ENCODE peak calls at places on chromosome 18, in five cellular contexts. T is DND-41, S is pancreas, D is A549, U is retinal pigment epithelial cell. J is an unnamed sample.
A peak's percentile ranks its signal among the peaks of the same experiment; 100 is the strongest.

GRCh38 chr18:65762556-65762955 is 11.7 kb downstream of the CDH7 start:
- DNase-seq in T (no peak), U (no peak), S (no peak), D (no peak), J (no peak)

GRCh38 chr18:24208270-24209035 is 69.6 kb downstream of the CABYR start:
- DNase-seq in T (no peak), S (no peak), U (no peak), D (no peak), J (no peak)

GRCh38 chr18:25121442-25121841 is 230.5 kb downstream of the ZNF521 start:
- DNase-seq in S (no peak), T (no peak), D (no peak), U (no peak), J (no peak)

GRCh38 chr18:57427429-57428181 is 7.6 kb upstream of the ONECUT2 start:
- DNase-seq in U (no peak), D (no peak), T (no peak), S (no peak), J (no peak)

GRCh38 chr18:59967878-59968277 is 68.1 kb downstream of the PMAIP1 start:
- DNase-seq in S (no peak), U (no peak), T (no peak), D (no peak), J (no peak)

GRCh38 chr18:41444943-41445342 is 510.1 kb upstream of the PIK3C3 start:
- DNase-seq in D (no peak), U (peak; percentile 15), T (no peak), S (no peak), J (no peak)

GRCh38 chr18:35581555-35582309 is at the start of gene GALNT1:
- DNase-seq in S (peak; percentile 41), T (peak; percentile 26), U (no peak), D (no peak), J (no peak)

GRCh38 chr18:59139291-59139614 is 431 bp upstream of the SEC11C start:
- DNase-seq in U (peak; percentile 53), D (peak; percentile 88), T (peak; percentile 90), S (peak; percentile 92), J (peak; percentile 83)

GRCh38 chr18:78228974-78229373 is 750.6 kb upstream of the SALL3 start:
- DNase-seq in T (no peak), D (no peak), S (no peak), U (no peak), J (no peak)

GRCh38 chr18:10900435-10900834 is 248.9 kb downstream of the PIEZO2 start:
- DNase-seq in U (no peak), D (no peak), T (no peak), S (no peak), J (no peak)

GRCh38 chr18:70355620-70356385 is 67.0 kb downstream of the SOCS6 start:
- DNase-seq in D (no peak), U (no peak), S (no peak), T (no peak), J (no peak)

GRCh38 chr18:23967321-23968089 is 47.0 kb upstream of the TTC39C start:
- DNase-seq in U (no peak), S (no peak), D (no peak), T (peak; percentile 80), J (no peak)

GRCh38 chr18:11470941-11471340 is 138.5 kb upstream of the SLC35G4 start:
- DNase-seq in D (no peak), U (no peak), S (no peak), T (peak; percentile 69), J (no peak)

GRCh38 chr18:50977037-50977760 is 9.4 kb downstream of the ELAC1 start:
- DNase-seq in S (no peak), U (no peak), D (no peak), T (no peak), J (no peak)

GRCh38 chr18:59814872-59815271 is 84.9 kb upstream of the PMAIP1 start:
- DNase-seq in S (no peak), U (no peak), D (peak; percentile 32), T (no peak), J (no peak)

GRCh38 chr18:25422230-25422629 is 70.3 kb upstream of the ZNF521 start:
- DNase-seq in T (no peak), U (no peak), D (no peak), S (no peak), J (no peak)

GRCh38 chr18:22683196-22683676 is 249.9 kb upstream of the RBBP8 start:
- DNase-seq in U (peak; percentile 89), D (peak; percentile 96), S (peak; percentile 86), T (no peak), J (no peak)